ENCODE peak calls at places on chromosome 17, in eight cellular contexts. Q is cerebellum; P is HT1080; K is tibial nerve; N is activated T-cell treated with anti-CD3 and anti-CD28 coated beads, Interleukin-2, amount 50 U/mL, for 72 hours; F is activated CD8-positive, alpha-beta memory T cell treated with anti-CD3 and anti-CD28 coated beads for 1 hour; Y is NB4; O is cardiac muscle cell. R is an unnamed sample.

GRCh38 chr17:62790554-62790953 is 17.6 kb downstream of the MARCHF10 start:
- DNase-seq in O (no peak), F (no peak), N (no peak), P (peak), Y (no peak), K (no peak), Q (no peak), R (no peak)

GRCh38 chr17:10025976-10026785 is 121.1 kb upstream of the RCVRN start:
- DNase-seq in K (no peak), P (no peak), Q (no peak), F (no peak), Y (no peak), N (no peak), O (peak), R (no peak)

GRCh38 chr17:18950944-18951905 is 740 bp upstream of the SLC5A10 start:
- DNase-seq in N (no peak), Y (peak), F (no peak), Q (no peak), K (no peak), P (no peak), O (peak), R (no peak)

GRCh38 chr17:33765871-33766270 is 472.8 kb upstream of the ASIC2 start:
- DNase-seq in Q (no peak), O (no peak), F (no peak), K (no peak), Y (no peak), P (no peak), N (no peak), R (no peak)

GRCh38 chr17:41792835-41793748 is 6.6 kb upstream of the JUP start:
- DNase-seq in P (peak), N (no peak), Q (no peak), F (no peak), K (no peak), Y (peak), O (peak), R (no peak)

GRCh38 chr17:77526728-77527355 is 386.1 kb downstream of the SEC14L1 start:
- DNase-seq in Y (no peak), N (no peak), F (no peak), Q (no peak), O (no peak), K (no peak), P (no peak), R (no peak)

GRCh38 chr17:42676424-42677011 is at the start of gene PLEKHH3:
- DNase-seq in O (no peak), Y (peak), P (peak), K (no peak), N (peak), F (no peak), Q (no peak), R (peak)

GRCh38 chr17:58019039-58019438 is 12.0 kb upstream of the SRSF1 start:
- DNase-seq in K (no peak), Y (no peak), P (no peak), F (no peak), N (no peak), O (no peak), Q (no peak), R (no peak)

GRCh38 chr17:48740537-48740936 is 12.0 kb upstream of the HOXB13 start:
- DNase-seq in N (no peak), Q (no peak), K (no peak), Y (no peak), O (no peak), P (no peak), F (no peak), R (no peak)

GRCh38 chr17:38584350-38584925 is 21.3 kb downstream of the SRCIN1 start:
- DNase-seq in P (peak), N (peak), Y (peak), O (peak), F (peak), Q (peak), K (peak), R (peak)

GRCh38 chr17:2700491-2701141 is 10.9 kb downstream of the CLUH start:
- DNase-seq in Q (no peak), O (no peak), Y (no peak), P (no peak), K (peak), F (no peak), N (no peak), R (no peak)

GRCh38 chr17:33955461-33955860 is 299.6 kb upstream of the CCL2 start:
- DNase-seq in N (no peak), O (no peak), Q (no peak), K (no peak), Y (no peak), F (no peak), P (no peak), R (no peak)

GRCh38 chr17:42153919-42154491 is 784 bp downstream of the RAB5C start:
- DNase-seq in N (no peak), Y (peak), K (no peak), P (peak), Q (no peak), F (no peak), O (no peak), R (no peak)

GRCh38 chr17:13478326-13478830 is 123.4 kb downstream of the HS3ST3A1 start:
- DNase-seq in F (no peak), Y (no peak), K (no peak), P (no peak), Q (no peak), N (no peak), O (no peak), R (no peak)

GRCh38 chr17:82018152-82019041 is 4.3 kb downstream of the CENPX start:
- DNase-seq in Y (no peak), Q (no peak), K (no peak), F (no peak), N (no peak), P (no peak), O (no peak), R (no peak)

GRCh38 chr17:80912451-80912850 is 79.2 kb upstream of the CHMP6 start:
- DNase-seq in Y (no peak), N (no peak), P (no peak), K (no peak), F (no peak), O (no peak), Q (no peak), R (no peak)

GRCh38 chr17:74296548-74296936 is 22.5 kb downstream of the DNAI2 start:
- DNase-seq in K (peak), O (peak), N (no peak), Y (peak), P (peak), F (no peak), Q (peak), R (no peak)

GRCh38 chr17:49987290-49987585 is 7.8 kb downstream of the DLX3 start:
- DNase-seq in O (no peak), Y (no peak), P (no peak), K (no peak), N (no peak), F (no peak), Q (no peak), R (no peak)

GRCh38 chr17:50027639-50028206 is 28.2 kb upstream of the ITGA3 start:
- DNase-seq in Y (peak), O (no peak), K (no peak), P (peak), Q (no peak), N (peak), F (no peak), R (peak)

GRCh38 chr17:77450742-77451270 is 310.0 kb downstream of the SEC14L1 start:
- DNase-seq in N (no peak), F (no peak), O (no peak), K (no peak), Y (no peak), Q (no peak), P (no peak), R (peak)

GRCh38 chr17:65584604-65585521 is 23.4 kb upstream of the AXIN2 start:
- DNase-seq in F (no peak), Q (peak), P (no peak), O (no peak), N (no peak), K (no peak), Y (no peak), R (no peak)

GRCh38 chr17:58694302-58694701 is 1.9 kb downstream of the RAD51C start:
- DNase-seq in P (no peak), O (no peak), Q (no peak), Y (no peak), N (no peak), F (no peak), K (no peak), R (no peak)

GRCh38 chr17:56636276-56636675 is 42.8 kb downstream of the NOG start:
- DNase-seq in Q (no peak), K (no peak), O (no peak), N (no peak), Y (no peak), F (no peak), P (no peak), R (no peak)

GRCh38 chr17:68957944-68958343 is 2.8 kb upstream of the ABCA8 start:
- DNase-seq in Y (no peak), O (no peak), F (no peak), Q (no peak), K (no peak), N (no peak), P (no peak), R (no peak)

GRCh38 chr17:29546085-29546484 is 20.8 kb downstream of the ABHD15 start:
- DNase-seq in O (no peak), K (no peak), F (no peak), P (no peak), N (no peak), Y (no peak), Q (no peak), R (no peak)

GRCh38 chr17:47844814-47845453 is 3.9 kb upstream of the SCRN2 start:
- DNase-seq in Y (peak), F (no peak), K (no peak), Q (no peak), P (peak), O (no peak), N (no peak), R (no peak)

GRCh38 chr17:67506966-67507365 is 129.9 kb downstream of the PITPNC1 start:
- DNase-seq in Y (no peak), K (no peak), O (no peak), F (no peak), P (peak), Q (no peak), N (no peak), R (no peak)

GRCh38 chr17:7509937-7510336 is 25.8 kb downstream of the POLR2A start:
- DNase-seq in O (no peak), Y (no peak), K (no peak), P (no peak), N (no peak), F (no peak), Q (no peak), R (no peak)

GRCh38 chr17:75032896-75033294 is 13.9 kb downstream of the ATP5PD start:
- DNase-seq in Q (no peak), N (no peak), K (no peak), P (peak), F (no peak), O (no peak), Y (no peak), R (no peak)

R was measured in stimulated activated naive CD8-positive, alpha-beta T cell treated with anti-CD3 and anti-CD28 coated beads, Interleukin-15, Interleukin-2, amounts not matched to agents 100 U/mL and 50 U/mL, for 24 hours.